ENCODE peak calls at places on chromosomes 7 and 10, in five cellular contexts. U, R, H, T and Z are unnamed samples.

GRCh38 chr10:72691470-72692056 is 380 bp upstream of the MCU start:
- DNase-seq in H (peak; percentile 73), T (no peak), U (no peak), R (peak; percentile 77), Z (peak; percentile 92)

GRCh38 chr7:121138262-121138933 is 149.9 kb downstream of the CPED1 start:
- DNase-seq in H (no peak), T (no peak), R (peak; percentile 15), U (no peak), Z (no peak)

GRCh38 chr10:113045155-113046055 is 95.4 kb downstream of the TCF7L2 start:
- DNase-seq in U (peak; percentile 38), R (peak; percentile 30), T (peak; percentile 62), H (no peak), Z (peak; percentile 95)

GRCh38 chr10:103983367-103983911 is 16.5 kb downstream of the SLK start:
- DNase-seq in R (no peak), H (peak; percentile 62), T (no peak), U (no peak), Z (no peak)

GRCh38 chr7:105173586-105173985 is 159.6 kb downstream of the KMT2E start:
- DNase-seq in T (no peak), H (no peak), R (no peak), U (no peak), Z (no peak)

GRCh38 chr7:111788426-111788825 is 226.1 kb upstream of the IMMP2L start:
- DNase-seq in H (no peak), R (no peak), T (no peak), U (no peak), Z (no peak)

GRCh38 chr7:79340212-79340611 is 113.3 kb downstream of the MAGI2 start:
- DNase-seq in T (no peak), R (no peak), U (no peak), H (no peak), Z (no peak)

GRCh38 chr7:132489776-132490237 is 86.5 kb downstream of the PLXNA4 start:
- DNase-seq in R (no peak), T (no peak), H (no peak), U (no peak), Z (no peak)

GRCh38 chr7:92758796-92759431 is 77.5 kb downstream of the CDK6 start:
- DNase-seq in U (no peak), T (no peak), R (no peak), H (no peak), Z (no peak)

GRCh38 chr10:42878134-42878820 is 95.7 kb downstream of the BMS1 start:
- DNase-seq in H (no peak), T (no peak), U (no peak), R (no peak), Z (no peak)

GRCh38 chr7:129501760-129502707 is at the start of gene SMKR1:
- DNase-seq in R (no peak), H (peak; percentile 78), T (peak; percentile 91), U (peak; percentile 73), Z (peak; percentile 7)

GRCh38 chr7:14995774-14996173 is 93.2 kb upstream of the DGKB start:
- DNase-seq in R (no peak), T (no peak), U (no peak), H (no peak), Z (peak; percentile 63)

GRCh38 chr7:101248276-101248675 is 3.4 kb upstream of the FIS1 start:
- DNase-seq in T (no peak), H (no peak), R (no peak), U (peak; percentile 25), Z (no peak)

GRCh38 chr7:138167869-138168296 is 91.6 kb downstream of the AKR1D1 start:
- DNase-seq in R (no peak), H (no peak), T (no peak), U (no peak), Z (no peak)

GRCh38 chr10:117221156-117221711 is 19.7 kb upstream of the SLC18A2 start:
- DNase-seq in H (peak; percentile 11), U (peak; percentile 87), T (no peak), R (no peak), Z (peak; percentile 2)

DNA sequence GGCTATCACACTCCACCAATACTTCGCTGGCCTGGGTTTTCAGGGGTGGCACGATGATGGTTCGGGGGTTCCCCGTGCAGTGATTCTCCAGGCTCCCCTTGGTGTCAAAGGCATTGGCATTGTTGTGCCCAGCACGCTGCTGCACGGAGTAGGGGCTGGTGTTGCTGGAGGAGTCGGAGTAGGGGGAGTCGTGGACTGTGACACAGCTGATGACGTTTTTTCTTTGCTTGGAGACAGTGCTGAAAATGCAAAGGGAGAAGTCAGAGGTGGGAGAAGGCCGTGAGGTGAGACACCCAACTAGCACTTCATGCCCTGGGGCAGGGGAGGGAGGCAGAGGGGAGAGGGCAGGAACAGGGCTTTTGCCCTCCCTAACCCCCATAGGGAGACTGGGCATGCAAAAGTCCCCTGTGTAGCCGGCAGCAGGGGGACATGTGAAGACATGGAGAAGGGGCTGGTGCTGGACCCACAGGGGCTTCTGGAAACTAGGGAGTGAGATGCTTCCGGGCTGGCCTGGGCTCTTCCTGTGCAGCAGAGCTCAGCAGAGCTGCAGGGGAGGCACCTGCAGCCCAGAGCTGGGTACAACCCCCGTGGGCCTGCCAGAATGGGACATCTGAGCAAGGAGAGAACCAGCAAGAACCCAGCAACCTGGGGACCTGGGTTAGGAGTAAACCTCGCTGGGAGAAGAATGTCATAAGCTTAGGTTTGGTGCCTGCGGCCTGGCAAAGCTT is 60.5 kb downstream of the CLEC2L start:
- DNase-seq in U (no peak), H (no peak), T (no peak), R (no peak), Z (no peak)
- H3K27ac ChIP-seq in U (no peak overlapping the region), H (no peak overlapping the region), T (no peak overlapping the region), R (no peak overlapping the region), Z (no peak overlapping the region)

GRCh38 chr10:13115832-13116793 is 16.1 kb downstream of the OPTN start:
- DNase-seq in R (no peak), U (no peak), H (peak; percentile 92), T (no peak), Z (no peak)
- H3K27ac ChIP-seq in R (no peak overlapping the region), U (no peak overlapping the region), H (peak overlapping the region; percentile 98), T (peak overlapping the region; percentile 48), Z (no peak overlapping the region)

DNA sequence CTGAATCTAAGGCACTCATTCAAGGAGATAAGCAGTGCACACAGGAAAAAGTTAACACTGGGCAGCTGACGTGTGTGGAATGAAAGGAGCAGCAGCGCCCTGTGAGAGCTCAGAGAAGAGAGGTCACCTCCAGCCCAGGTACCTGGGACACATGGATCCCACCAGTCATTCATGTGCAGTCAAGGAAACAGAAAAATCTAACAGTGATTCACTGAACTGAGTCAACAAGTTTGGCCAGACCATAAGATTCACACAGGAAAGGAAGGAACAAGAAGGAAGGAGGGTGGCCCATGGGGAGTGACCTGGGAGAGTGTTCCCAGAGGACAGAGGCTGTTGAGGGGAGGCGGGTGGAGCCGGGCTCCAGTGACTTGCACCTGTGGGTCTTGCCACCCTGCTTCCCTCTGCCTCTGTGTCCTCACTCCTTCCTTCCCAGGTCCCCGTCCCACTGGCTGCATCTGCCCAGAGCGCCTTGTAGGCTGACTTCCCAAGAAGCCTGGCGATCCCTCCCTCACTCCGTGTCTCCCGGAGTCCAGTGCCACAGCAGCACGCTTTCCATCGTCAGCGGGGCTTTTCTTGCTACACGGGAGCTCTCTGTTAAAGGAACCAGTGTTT is 27.7 kb downstream of the RNF32 start:
- DNase-seq in H (peak; percentile 9), U (no peak), R (no peak), T (no peak), Z (no peak)
- H3K27ac ChIP-seq in H (no peak overlapping the region), U (no peak overlapping the region), R (no peak overlapping the region), T (no peak overlapping the region), Z (no peak overlapping the region)

DNA sequence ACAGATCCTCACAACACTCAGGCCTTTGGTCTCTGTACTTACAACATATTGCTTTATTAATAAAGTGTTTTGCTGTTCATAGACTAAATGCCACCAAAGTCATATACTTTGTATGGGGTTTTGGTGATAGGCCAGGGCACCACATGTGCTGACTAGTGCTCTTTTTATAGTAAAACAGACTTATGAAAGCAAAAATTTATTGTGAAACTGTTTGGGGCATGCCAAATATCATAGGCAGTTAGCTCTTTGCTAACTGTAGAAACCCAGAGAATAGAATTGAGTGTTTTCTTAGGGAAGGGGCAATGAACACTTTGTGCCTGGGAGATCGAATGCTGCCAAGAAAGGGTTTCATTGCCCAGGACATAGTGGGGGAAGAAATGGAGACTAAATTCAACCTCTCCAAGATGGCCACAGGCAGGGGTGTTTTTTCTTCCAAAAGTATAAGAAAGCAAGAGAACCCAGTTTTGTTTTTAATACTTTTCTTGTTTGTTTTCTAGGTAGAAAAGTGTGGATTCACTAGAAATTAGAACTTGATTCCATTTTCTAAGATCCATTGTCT is 142.7 kb downstream of the TRIL start:
- DNase-seq in U (no peak), R (no peak), H (no peak), T (no peak), Z (no peak)
- H3K27ac ChIP-seq in U (no peak overlapping the region), R (no peak overlapping the region), H (no peak overlapping the region), T (no peak overlapping the region), Z (no peak overlapping the region)

GRCh38 chr10:29130190-29130673 is 158.6 kb upstream of the LYZL1 start:
- DNase-seq in U (peak; percentile 69), R (no peak), T (no peak), H (no peak), Z (no peak)
- H3K27ac ChIP-seq in U (no peak overlapping the region), R (no peak overlapping the region), T (no peak overlapping the region), H (no peak overlapping the region), Z (no peak overlapping the region)